ENCODE peak calls at places on chromosomes 11 and 22, in seven cellular contexts. O is naive thymus-derived CD8-positive, alpha-beta T cell; F is colonic mucosa; B is erythroblast; Q is A172; Y is SW480; A is dermis blood vessel endothelial cell. U is an unnamed sample.

GRCh38 chr11:1906623-1907423 is 12.7 kb upstream of the TNNT3 start:
- DNase-seq in O (no peak), F (no peak), B (no peak), Q (no peak), Y (no peak), A (peak; percentile 27), U (peak; percentile 36)

GRCh38 chr11:416757-417621 is 2.2 kb upstream of the SIGIRR start:
- DNase-seq in O (no peak), F (peak; percentile 78), B (no peak), Q (no peak), Y (peak; percentile 52), A (peak; percentile 41), U (peak; percentile 50)

GRCh38 chr11:20444537-20444936 is 57.0 kb downstream of the PRMT3 start:
- DNase-seq in O (no peak), F (no peak), B (no peak), Q (no peak), Y (no peak), A (no peak), U (no peak)

GRCh38 chr22:49349841-49350381 is 477.8 kb downstream of the BRD1 start:
- DNase-seq in O (no peak), F (no peak), B (no peak), Q (no peak), Y (no peak), A (no peak), U (no peak)

GRCh38 chr11:42802211-42802918 is 509.4 kb upstream of the API5 start:
- DNase-seq in O (no peak), F (no peak), B (no peak), Q (no peak), Y (no peak), A (no peak), U (no peak)

GRCh38 chr11:7485854-7486425 is 634 bp downstream of the OLFML1 start:
- DNase-seq in O (no peak), F (no peak), B (no peak), Q (no peak), Y (no peak), A (no peak), U (no peak)

GRCh38 chr11:46106530-46107407 is 14.5 kb downstream of the PHF21A start:
- DNase-seq in O (no peak), F (no peak), B (peak; percentile 59), Q (no peak), Y (no peak), A (no peak), U (no peak)

GRCh38 chr22:49922484-49922883 is 4.0 kb downstream of the CRELD2 start:
- DNase-seq in O (no peak), F (no peak), B (no peak), Q (no peak), Y (no peak), A (no peak), U (no peak)

GRCh38 chr11:9498457-9499078 is 37.8 kb downstream of the ZNF143 start:
- DNase-seq in O (no peak), F (no peak), B (no peak), Q (no peak), Y (no peak), A (no peak), U (no peak)

GRCh38 chr11:27116684-27117083 is 76.1 kb downstream of the BBOX1 start:
- DNase-seq in O (no peak), F (no peak), B (no peak), Q (peak; percentile 90), Y (no peak), A (peak; percentile 2), U (no peak)

GRCh38 chr11:15805726-15806125 is 550.6 kb downstream of the SOX6 start:
- DNase-seq in O (no peak), F (no peak), B (no peak), Q (no peak), Y (no peak), A (no peak), U (no peak)

GRCh38 chr11:102853055-102853454 is 9.6 kb upstream of the MMP3 start:
- DNase-seq in O (no peak), F (no peak), B (no peak), Q (no peak), Y (no peak), A (no peak), U (no peak)

GRCh38 chr11:46036969-46037368 is 84.3 kb downstream of the PHF21A start:
- DNase-seq in O (no peak), F (no peak), B (no peak), Q (no peak), Y (no peak), A (no peak), U (no peak)

GRCh38 chr11:108148549-108148948 is 27.2 kb downstream of the ACAT1 start:
- DNase-seq in O (no peak), F (no peak), B (no peak), Q (no peak), Y (no peak), A (no peak), U (no peak)

GRCh38 chr11:460331-461199 is 10.5 kb downstream of the PTDSS2 start:
- DNase-seq in O (no peak), F (no peak), B (peak; percentile 37), Q (peak; percentile 84), Y (peak; percentile 80), A (no peak), U (peak; percentile 70)

GRCh38 chr11:120023120-120023519 is 114.8 kb downstream of the TRIM29 start:
- DNase-seq in O (no peak), F (no peak), B (no peak), Q (no peak), Y (no peak), A (no peak), U (peak; percentile 63)

GRCh38 chr22:25232301-25232700 is 12.9 kb downstream of the CRYBB2 start:
- DNase-seq in O (no peak), F (no peak), B (no peak), Q (no peak), Y (no peak), A (no peak), U (no peak)

GRCh38 chr22:20155330-20156041 is 4.6 kb upstream of the CCDC188 start:
- DNase-seq in O (no peak), F (peak; percentile 28), B (no peak), Q (no peak), Y (peak; percentile 66), A (peak; percentile 87), U (no peak)

GRCh38 chr11:44542372-44542771 is 23.1 kb upstream of the CD82 start:
- DNase-seq in O (no peak), F (no peak), B (peak; percentile 52), Q (no peak), Y (no peak), A (no peak), U (no peak)

GRCh38 chr11:61331636-61332035 is 1.3 kb downstream of the DDB1 start:
- DNase-seq in O (no peak), F (no peak), B (peak; percentile 47), Q (no peak), Y (no peak), A (no peak), U (no peak)

GRCh38 chr11:120550007-120550406 is 38.5 kb downstream of the GRIK4 start:
- DNase-seq in O (no peak), F (no peak), B (no peak), Q (no peak), Y (no peak), A (no peak), U (no peak)

GRCh38 chr11:8709002-8709672 is 26.5 kb downstream of the RPL27A start:
- DNase-seq in O (no peak), F (peak; percentile 61), B (no peak), Q (no peak), Y (no peak), A (no peak), U (peak; percentile 80)

GRCh38 chr22:48755332-48755949 is 1072.2 kb downstream of the BRD1 start:
- DNase-seq in O (no peak), F (peak; percentile 12), B (no peak), Q (no peak), Y (no peak), A (no peak), U (peak; percentile 0)